ENCODE peak calls at places on chromosome 7, in six cellular contexts. J is stomach, G is transverse colon, R is ovary, E is sigmoid colon, Z is HepG2. F is an unnamed sample. For H3K36me3 and H3K4me1, the result is how much of the 10 kb centered on the place peaks cover.

GRCh38 chr7:28408105-28408973 is 4.0 kb upstream of the CREB5 start:
- DNase-seq in J (no peak), G (peak), R (peak), Z (no peak), E (peak), F (peak)

GRCh38 chr7:13327669-13328068 is 640.2 kb downstream of the ARL4A start:
- DNase-seq in G (no peak), J (no peak), R (no peak), E (no peak), Z (no peak), F (no peak)

GRCh38 chr7:137983308-137984008 is 18.4 kb downstream of the CREB3L2 start:
- DNase-seq in R (no peak), J (no peak), Z (peak), E (no peak), G (no peak), F (no peak)

GRCh38 chr7:152883858-152884257 is 124.3 kb downstream of the ACTR3B start:
- DNase-seq in E (no peak), G (no peak), J (no peak), R (no peak), Z (no peak), F (no peak)

GRCh38 chr7:151175793-151176311 is 8.4 kb upstream of the GBX1 start:
- DNase-seq in J (peak), E (no peak), R (no peak), G (no peak), Z (no peak), F (no peak)

GRCh38 chr7:117281562-117281961 is 41.3 kb downstream of the WNT2 start:
- DNase-seq in J (no peak), R (no peak), G (no peak), Z (no peak), E (no peak), F (no peak)

GRCh38 chr7:36301914-36302771 is 87.5 kb upstream of the ANLN start:
- DNase-seq in E (no peak), Z (no peak), J (peak), G (no peak), R (no peak), F (peak)

GRCh38 chr7:51034531-51035264 is 252.0 kb upstream of the GRB10 start:
- DNase-seq in R (no peak), J (no peak), G (no peak), E (no peak), Z (no peak), F (peak)

GRCh38 chr7:100120518-100121085 is 1.2 kb downstream of the CNPY4 start:
- DNase-seq in R (no peak), E (no peak), Z (no peak), J (no peak), G (no peak), F (no peak)

GRCh38 chr7:46809886-46810285 is 772.0 kb downstream of the TNS3 start:
- DNase-seq in G (no peak), E (no peak), Z (no peak), J (no peak), R (no peak), F (no peak)

GRCh38 chr7:8051373-8051772 is 82.8 kb downstream of the GLCCI1 start:
- DNase-seq in G (no peak), Z (no peak), E (no peak), J (no peak), R (no peak), F (no peak)
- H3K36me3 ChIP-seq in G (under half), Z (under half), E (under half), J (under half), R (under half), F (under half)

DNA sequence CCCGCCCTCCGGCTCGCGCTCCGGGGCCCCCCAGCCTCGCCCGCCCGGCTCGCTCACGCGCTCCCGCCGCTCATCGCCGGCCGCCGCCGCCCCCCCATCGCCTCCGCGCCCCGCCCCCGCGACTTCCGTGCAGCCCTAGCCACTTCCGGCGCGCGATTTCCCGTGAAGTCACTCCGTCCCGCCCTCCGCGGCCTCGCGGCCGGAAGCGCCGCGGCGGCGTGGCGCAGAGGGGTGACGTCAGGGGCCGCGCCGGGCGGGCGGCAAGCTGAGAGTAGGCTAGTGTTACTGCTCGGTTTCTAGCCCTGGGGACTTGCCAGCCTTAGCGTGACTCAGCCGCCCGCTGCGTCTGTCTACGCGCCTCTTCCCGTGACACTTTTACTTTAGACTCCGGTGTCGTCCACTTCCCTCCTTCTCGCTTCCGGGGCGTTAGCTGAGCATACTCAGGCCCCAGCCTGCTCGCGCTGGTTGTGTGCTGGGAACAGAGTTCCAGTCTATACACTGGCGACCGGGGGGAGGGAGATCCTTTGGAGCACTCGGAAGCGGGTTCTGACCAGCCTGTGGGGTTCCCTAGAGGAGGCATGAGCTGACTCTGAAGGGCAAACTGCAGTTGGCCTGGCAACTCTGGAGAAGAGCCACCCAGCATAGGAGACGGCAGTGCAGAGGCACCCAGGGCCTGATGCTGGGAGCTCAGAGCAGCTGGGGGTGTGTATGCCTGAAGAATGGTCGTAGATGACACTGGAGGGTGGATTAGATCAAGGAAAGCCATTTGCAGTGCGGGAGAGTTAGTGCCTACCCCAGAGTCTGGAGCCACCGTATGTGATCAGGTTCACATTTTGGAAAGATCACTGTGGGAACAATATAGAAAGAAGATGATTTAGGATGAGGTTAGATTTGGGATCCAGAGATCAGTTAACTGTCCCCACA is at the start of gene PURB:
- DNase-seq in Z (peak), G (peak), E (peak), R (peak), J (peak), F (peak)
- TF ChIP-seq EP300 in Z (peak), G (peak), E (no peak), R (peak), J (no peak), F (no peak)

DNA sequence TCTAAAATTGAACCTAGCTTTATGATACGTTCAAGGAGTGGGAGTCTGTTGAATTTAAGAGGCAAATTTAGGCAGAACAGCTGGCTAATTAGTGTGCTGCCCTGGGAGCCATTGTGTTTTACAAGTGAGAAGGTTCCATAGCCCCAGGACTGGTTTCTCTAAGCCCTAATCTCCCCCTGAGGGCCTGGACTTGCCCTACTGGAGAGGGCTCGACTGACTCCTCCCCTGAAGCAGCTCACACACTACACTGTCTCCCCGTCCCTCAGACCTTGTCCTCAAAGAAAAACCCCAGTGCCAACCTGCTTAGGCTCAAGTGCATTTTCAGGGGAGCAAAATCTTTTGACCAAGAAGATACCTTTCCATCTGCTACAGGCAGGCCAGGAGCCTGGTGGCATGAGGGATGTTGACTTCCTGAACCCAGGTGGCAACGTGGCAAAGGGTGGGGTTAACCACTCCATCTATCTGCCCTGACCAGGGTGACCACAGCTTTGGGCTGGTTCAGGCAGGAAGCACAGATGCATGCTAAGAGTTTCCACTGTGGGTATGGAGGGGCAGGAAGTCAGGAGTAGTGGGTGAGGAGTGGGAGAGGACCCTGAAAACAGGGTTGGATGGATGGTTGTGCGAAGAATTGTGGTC is 69.0 kb upstream of the CARD11 start:
- DNase-seq in E (no peak), R (no peak), Z (no peak), G (no peak), J (no peak), F (peak)
- H3K4me1 ChIP-seq in E (under half), R (under half), Z (under half), G (under half), J (under half), F (under half)

DNA sequence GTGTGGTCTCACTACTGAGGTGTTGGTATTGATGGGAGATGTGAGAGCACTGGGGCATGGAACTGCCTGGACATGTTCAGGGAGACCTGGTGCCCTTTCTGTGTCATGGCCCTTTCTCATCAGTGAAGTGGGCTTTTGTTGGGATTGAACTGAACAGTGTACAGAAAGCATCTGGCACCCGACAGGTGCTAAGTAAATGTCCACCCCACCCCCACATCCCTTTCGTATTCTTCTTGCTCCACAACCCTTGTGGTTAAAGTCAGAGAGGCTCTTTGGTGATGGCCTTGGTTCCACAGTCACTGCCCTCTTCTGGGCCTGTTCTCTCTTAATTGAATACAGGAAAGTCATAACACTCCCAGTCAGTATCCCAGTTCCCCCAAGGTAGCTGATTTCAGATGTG is 5.4 kb downstream of the NOM1 start:
- DNase-seq in J (no peak), E (no peak), Z (no peak), R (no peak), G (no peak), F (no peak)
- H3K36me3 ChIP-seq in J (half or more), E (half or more), Z (under half), R (under half), G (under half), F (half or more)

DNA sequence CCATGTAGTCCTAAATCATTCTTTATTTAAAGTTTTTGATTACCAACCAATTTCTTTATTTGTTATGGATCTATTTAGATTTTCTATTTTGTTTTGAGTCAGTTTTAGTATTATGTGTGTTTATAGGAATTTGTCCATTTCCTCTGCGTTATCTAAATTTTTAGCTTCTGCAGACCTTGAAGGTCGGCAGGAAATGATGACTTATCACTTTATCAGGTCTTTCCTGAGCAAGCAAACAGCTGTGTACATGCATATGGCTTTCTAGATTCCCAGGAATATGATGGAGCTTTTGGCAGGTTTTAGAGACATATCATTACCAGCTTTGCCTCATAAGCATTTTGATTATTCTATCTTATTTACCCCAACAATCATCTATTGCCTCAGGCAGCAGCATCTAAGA is 408.6 kb upstream of the SEMA3C start:
- DNase-seq in Z (no peak), G (no peak), E (no peak), J (no peak), R (no peak), F (no peak)
- TF ChIP-seq EP300 in Z (no peak), G (no peak), E (no peak), J (no peak), R (no peak), F (no peak)

GRCh38 chr7:4806983-4807625 is 31.7 kb downstream of the AP5Z1 start:
- DNase-seq in Z (no peak), J (no peak), R (no peak), E (peak), G (no peak), F (peak)
- H3K4me1 ChIP-seq in Z (under half), J (under half), R (under half), E (under half), G (under half), F (under half)

GRCh38 chr7:32579776-32580175 is 84.5 kb downstream of the AVL9 start:
- DNase-seq in J (no peak), G (no peak), E (no peak), Z (no peak), R (no peak), F (no peak)

GRCh38 chr7:32577421-32577820 is 82.1 kb downstream of the AVL9 start:
- DNase-seq in E (no peak), J (no peak), R (no peak), G (no peak), Z (no peak), F (no peak)

GRCh38 chr7:32583791-32584190 is 88.5 kb downstream of the AVL9 start:
- DNase-seq in J (no peak), G (no peak), R (no peak), Z (no peak), E (no peak), F (no peak)

GRCh38 chr7:32582036-32582435 is 86.7 kb downstream of the AVL9 start:
- DNase-seq in G (no peak), Z (no peak), E (no peak), R (no peak), J (no peak), F (no peak)

DNA sequence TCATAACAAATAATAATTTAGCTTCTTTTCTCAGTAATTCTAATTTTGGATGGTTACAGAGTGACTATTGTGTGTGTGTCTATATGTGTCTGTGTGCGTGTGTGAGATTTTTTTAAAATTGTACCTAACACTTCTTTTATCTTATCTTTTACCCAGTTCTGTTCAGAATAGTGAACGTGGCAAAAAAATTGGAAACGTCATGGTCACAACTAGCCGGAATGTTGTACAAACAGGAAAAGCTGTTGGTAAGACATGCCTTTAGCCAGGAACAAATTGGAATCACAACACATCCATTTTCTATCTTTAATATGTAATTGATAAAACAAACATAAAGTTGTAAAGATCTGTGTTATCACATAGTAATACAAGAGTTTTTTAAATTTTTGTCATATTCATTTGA is 85.4 kb downstream of the AVL9 start:
- DNase-seq in Z (no peak), G (no peak), J (no peak), E (no peak), R (no peak), F (no peak)
- H3K36me3 ChIP-seq in Z (under half), G (under half), J (half or more), E (half or more), R (under half), F (half or more)